ENCODE peak calls at places on chromosomes 2 and 18, in five cellular contexts. U, M, Y, X and I are unnamed samples.

GRCh38 chr2:199988176-199988575 is 32.8 kb downstream of the MAIP1 start:
- DNase-seq in U (no peak), M (peak), Y (no peak), X (peak), I (no peak)

GRCh38 chr2:27494284-27494943 is 586 bp downstream of the FNDC4 start:
- DNase-seq in U (peak), M (peak), Y (no peak), X (peak), I (no peak)

GRCh38 chr2:125085904-125086303 is 1060.8 kb downstream of the CNTNAP5 start:
- DNase-seq in U (no peak), M (no peak), Y (no peak), X (no peak), I (no peak)

GRCh38 chr18:46555724-46556123 is 101.3 kb downstream of the LOXHD1 start:
- DNase-seq in U (peak), M (peak), Y (peak), X (peak), I (peak)

GRCh38 chr18:45626330-45627203 is 11.3 kb downstream of the SLC14A2 start:
- DNase-seq in U (no peak), M (peak), Y (no peak), X (peak), I (no peak)

GRCh38 chr18:62018761-62019041 is 125.9 kb upstream of the RNF152 start:
- DNase-seq in U (no peak), M (peak), Y (no peak), X (no peak), I (no peak)

GRCh38 chr2:102473020-102473419 is at the start of gene SLC9A4:
- DNase-seq in U (peak), M (peak), Y (peak), X (peak), I (peak)

GRCh38 chr18:5420909-5421308 is 122.9 kb downstream of the EPB41L3 start:
- DNase-seq in U (no peak), M (no peak), Y (no peak), X (no peak), I (no peak)

GRCh38 chr18:23712445-23712844 is 23.2 kb downstream of the LAMA3 start:
- DNase-seq in U (no peak), M (no peak), Y (no peak), X (no peak), I (no peak)

GRCh38 chr2:198311020-198311419 is 506.6 kb downstream of the PLCL1 start:
- DNase-seq in U (no peak), M (no peak), Y (no peak), X (no peak), I (no peak)

GRCh38 chr18:10045296-10045891 is 131.6 kb downstream of the VAPA start:
- DNase-seq in U (no peak), M (no peak), Y (no peak), X (no peak), I (no peak)

GRCh38 chr2:99776521-99777265 is 286.9 kb upstream of the REV1 start:
- DNase-seq in U (no peak), M (no peak), Y (no peak), X (no peak), I (no peak)

GRCh38 chr18:74397572-74397971 is 59.5 kb downstream of the DIPK1C start:
- DNase-seq in U (peak), M (no peak), Y (no peak), X (no peak), I (no peak)

GRCh38 chr18:49447810-49448745 is 12.4 kb downstream of the DYM start:
- DNase-seq in U (no peak), M (peak), Y (peak), X (peak), I (no peak)

GRCh38 chr18:13615432-13615861 is 110.9 kb downstream of the FAM210A start:
- DNase-seq in U (no peak), M (no peak), Y (peak), X (no peak), I (no peak)

GRCh38 chr2:24352664-24353063 is 7.7 kb downstream of the ITSN2 start:
- DNase-seq in U (no peak), M (peak), Y (no peak), X (peak), I (no peak)

GRCh38 chr18:448116-448515 is 52.4 kb downstream of the COLEC12 start:
- DNase-seq in U (no peak), M (no peak), Y (no peak), X (peak), I (no peak)

GRCh38 chr18:63788447-63789096 is 13.4 kb downstream of the SERPINB7 start:
- DNase-seq in U (no peak), M (peak), Y (no peak), X (peak), I (no peak)

GRCh38 chr2:176574415-176575236 is 305.4 kb downstream of the MTX2 start:
- DNase-seq in U (no peak), M (no peak), Y (no peak), X (no peak), I (no peak)

GRCh38 chr2:113173563-113174368 is at the start of gene PSD4:
- DNase-seq in U (peak), M (no peak), Y (peak), X (no peak), I (peak)

GRCh38 chr2:221554769-221555510 is 17.2 kb downstream of the EPHA4 start:
- DNase-seq in U (no peak), M (peak), Y (peak), X (peak), I (peak)

GRCh38 chr2:234881413-234882241 is 70.2 kb upstream of the SH3BP4 start:
- DNase-seq in U (peak), M (peak), Y (peak), X (peak), I (peak)

GRCh38 chr2:216362730-216363129 is 9.6 kb downstream of the MARCHF4 start:
- DNase-seq in U (peak), M (peak), Y (no peak), X (peak), I (no peak)

GRCh38 chr18:12422936-12423335 is 15.2 kb downstream of the PRELID3A start:
- DNase-seq in U (no peak), M (no peak), Y (no peak), X (no peak), I (no peak)

GRCh38 chr18:12423393-12423792 is 15.7 kb downstream of the PRELID3A start:
- DNase-seq in U (no peak), M (no peak), Y (no peak), X (no peak), I (no peak)

GRCh38 chr18:12421732-12422131 is 14.0 kb downstream of the PRELID3A start:
- DNase-seq in U (no peak), M (no peak), Y (no peak), X (no peak), I (no peak)

GRCh38 chr18:12423820-12424219 is 16.1 kb downstream of the PRELID3A start:
- DNase-seq in U (peak), M (no peak), Y (no peak), X (no peak), I (no peak)

GRCh38 chr18:12420831-12421421 is 13.2 kb downstream of the PRELID3A start:
- DNase-seq in U (no peak), M (no peak), Y (no peak), X (no peak), I (peak)
- TF ChIP-seq CTCF in U (no peak), M (no peak), Y (no peak), X (no peak), I (no peak)

DNA sequence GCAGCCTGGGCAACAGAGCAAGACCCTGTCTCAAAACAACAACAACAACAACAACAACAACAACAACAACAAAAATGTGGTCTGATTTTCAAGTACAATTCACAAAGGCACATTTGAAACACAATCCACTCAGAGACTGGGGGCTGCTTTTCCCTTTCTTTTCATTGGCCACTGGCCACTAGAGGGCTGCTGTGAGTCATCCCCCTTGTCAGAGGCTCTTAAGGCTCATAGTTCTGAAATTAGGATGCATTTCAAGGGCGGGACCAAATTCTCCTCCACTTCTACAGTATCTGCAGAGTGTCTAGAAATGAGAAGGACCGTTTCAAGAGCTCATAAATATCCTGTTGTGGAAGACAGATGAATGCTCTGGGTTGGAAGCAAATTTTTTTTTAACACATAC is 285.4 kb downstream of the NRXN1 start:
- DNase-seq in U (peak), M (peak), Y (peak), X (peak), I (no peak)
- TF ChIP-seq CTCF in U (peak), M (peak), Y (peak), X (peak), I (peak)

GRCh38 chr2:85648619-85649018 is 19.4 kb downstream of the SFTPB start:
- DNase-seq in U (no peak), M (peak), Y (no peak), X (peak), I (no peak)
- TF ChIP-seq CTCF in U (no peak), M (peak), Y (no peak), X (peak), I (peak)

GRCh38 chr2:213806125-213806726 is 522.0 kb downstream of the SPAG16 start:
- DNase-seq in U (no peak), M (peak), Y (no peak), X (peak), I (no peak)
- TF ChIP-seq CTCF in U (no peak), M (peak), Y (no peak), X (peak), I (peak)

GRCh38 chr2:167294775-167295140 is 406.5 kb downstream of the XIRP2 start:
- DNase-seq in U (no peak), M (peak), Y (no peak), X (peak), I (no peak)

GRCh38 chr2:167289651-167290410 is 401.6 kb downstream of the XIRP2 start:
- DNase-seq in U (no peak), M (no peak), Y (no peak), X (no peak), I (no peak)

GRCh38 chr2:167293172-167293781 is 405.0 kb downstream of the XIRP2 start:
- DNase-seq in U (peak), M (peak), Y (peak), X (peak), I (no peak)

GRCh38 chr2:167294031-167294774 is 405.9 kb downstream of the XIRP2 start:
- DNase-seq in U (peak), M (peak), Y (no peak), X (peak), I (peak)

DNA sequence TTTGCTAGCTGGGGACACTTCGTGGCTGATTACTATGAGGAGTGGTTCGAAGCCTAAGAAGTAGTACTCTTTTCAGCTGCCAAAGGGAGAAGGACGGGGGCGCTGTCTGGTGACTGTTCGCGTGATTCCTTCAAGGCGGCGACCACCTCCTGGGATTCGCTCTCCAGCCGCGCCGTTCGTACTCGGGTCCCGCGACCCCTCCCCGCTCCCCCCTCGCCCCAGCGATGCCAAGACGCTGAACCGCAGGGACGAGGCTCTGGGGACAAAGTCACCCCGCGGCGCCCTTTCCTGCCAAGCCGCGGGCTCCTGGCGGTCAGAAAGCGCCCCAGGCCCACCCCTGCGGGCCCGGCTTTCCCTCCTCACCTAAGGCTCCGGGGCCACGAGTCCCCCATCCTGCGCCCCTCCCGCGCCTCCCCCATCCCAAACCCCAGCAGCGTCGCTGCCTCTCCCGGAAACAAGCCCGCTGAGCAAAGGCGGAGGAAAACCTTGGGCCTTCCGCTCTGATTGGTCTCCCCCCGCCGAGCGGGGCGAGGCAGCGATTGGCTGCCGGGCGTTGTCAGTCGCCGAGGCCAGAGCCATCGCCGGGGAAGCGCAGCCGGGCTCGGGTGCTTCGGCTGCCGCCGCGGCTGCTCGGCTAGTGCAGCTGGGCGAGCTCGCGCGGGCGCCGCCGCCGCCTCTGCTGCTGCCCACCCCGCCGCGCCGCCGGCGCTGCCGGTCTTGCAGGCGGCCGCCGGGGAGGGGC is 404.3 kb downstream of the XIRP2 start:
- DNase-seq in U (peak), M (peak), Y (peak), X (peak), I (peak)
- TF ChIP-seq CTCF in U (no peak), M (peak), Y (no peak), X (peak), I (no peak)

GRCh38 chr2:128733450-128733849 is 414.8 kb upstream of the HS6ST1 start:
- DNase-seq in U (no peak), M (no peak), Y (no peak), X (no peak), I (no peak)

GRCh38 chr2:128736046-128736688 is 417.5 kb upstream of the HS6ST1 start:
- DNase-seq in U (no peak), M (no peak), Y (no peak), X (peak), I (no peak)

GRCh38 chr2:128735296-128735960 is 416.8 kb upstream of the HS6ST1 start:
- DNase-seq in U (no peak), M (no peak), Y (no peak), X (no peak), I (no peak)

GRCh38 chr2:128732976-128733431 is 414.3 kb upstream of the HS6ST1 start:
- DNase-seq in U (no peak), M (peak), Y (no peak), X (peak), I (no peak)

GRCh38 chr2:128734521-128735295 is 416.0 kb upstream of the HS6ST1 start:
- DNase-seq in U (no peak), M (peak), Y (no peak), X (peak), I (no peak)
- TF ChIP-seq CTCF in U (no peak), M (no peak), Y (no peak), X (no peak), I (no peak)

GRCh38 chr2:2542966-2543555 is 212.0 kb upstream of the MYT1L start:
- DNase-seq in U (no peak), M (no peak), Y (no peak), X (no peak), I (no peak)
- TF ChIP-seq CTCF in U (no peak), M (no peak), Y (no peak), X (no peak), I (no peak)

GRCh38 chr2:106107509-106108131 is 86.5 kb downstream of the UXS1 start:
- DNase-seq in U (no peak), M (peak), Y (peak), X (no peak), I (peak)
- TF ChIP-seq CTCF in U (no peak), M (no peak), Y (peak), X (peak), I (peak)

GRCh38 chr18:58787750-58788149 is 76.9 kb upstream of the ZNF532 start:
- DNase-seq in U (no peak), M (no peak), Y (no peak), X (no peak), I (no peak)
- TF ChIP-seq CTCF in U (no peak), M (no peak), Y (no peak), X (no peak), I (no peak)